ENCODE peak calls at places on chromosomes 6 and 20, in ten cellular contexts. N is CD4-positive, alpha-beta T cell; H is AG09309; Y is GM04504; R is kidney tubule cell; Z is AG20443; L is amygdala; M is Ammon's horn; V is HFFc6; W is NAMALWA. P is an unnamed sample.

GRCh38 chr6:163288066-163288465 is 126.5 kb upstream of the QKI start:
- DNase-seq in M (no peak), Y (no peak), H (no peak), Z (no peak), N (no peak), L (no peak), R (no peak), W (no peak), V (no peak), P (no peak)

GRCh38 chr6:132063204-132063603 is 112.0 kb upstream of the CCN2 start:
- DNase-seq in L (no peak), Y (no peak), M (no peak), H (no peak), Z (no peak), R (no peak), V (no peak), N (no peak), W (no peak), P (no peak)

GRCh38 chr6:139473239-139473701 is 98.8 kb upstream of the CITED2 start:
- DNase-seq in M (peak), R (peak), W (no peak), H (peak), L (no peak), Z (peak), Y (peak), N (no peak), V (no peak), P (no peak)

GRCh38 chr20:11891081-11891826 is 26.4 kb upstream of the BTBD3 start:
- DNase-seq in Y (no peak), V (peak), W (no peak), R (peak), H (no peak), N (no peak), Z (peak), L (no peak), M (peak), P (peak)

GRCh38 chr6:30206799-30207618 is 6.2 kb downstream of the TRIM26 start:
- DNase-seq in V (peak), M (no peak), N (no peak), R (peak), Y (no peak), L (no peak), Z (no peak), W (no peak), H (no peak), P (no peak)

GRCh38 chr6:163354085-163354484 is 60.4 kb upstream of the QKI start:
- DNase-seq in N (no peak), W (no peak), H (no peak), L (no peak), Y (no peak), Z (peak), R (no peak), M (no peak), V (peak), P (no peak)

GRCh38 chr6:33914519-33915120 is 110.8 kb upstream of the MLN start:
- DNase-seq in L (no peak), Y (no peak), N (peak), H (no peak), M (peak), R (no peak), W (peak), V (no peak), Z (no peak), P (no peak)

GRCh38 chr6:64221776-64222175 is 586.2 kb downstream of the PHF3 start:
- DNase-seq in M (no peak), N (no peak), W (peak), L (no peak), Z (no peak), V (no peak), H (no peak), Y (no peak), R (no peak), P (no peak)